ENCODE peak calls at places on chromosomes 11 and 22, in ten cellular contexts. R is tibial artery, W is heart right ventricle, N is type B pancreatic cell, S is fibroblast of villous mesenchyme, X is AG09319, P is foreskin keratinocyte, I is astrocyte of the cerebellum, Y is MCF 10A, O is pancreas. T is an unnamed sample.

GRCh38 chr22:35552186-35552842 is 11.7 kb downstream of the RASD2 start:
- DNase-seq in R (no peak), W (no peak), N (no peak), S (no peak), X (no peak), P (no peak), I (no peak), Y (no peak), O (no peak), T (no peak)

GRCh38 chr11:119093951-119094815 is 7.5 kb downstream of the DPAGT1 start:
- DNase-seq in R (peak; percentile 72), W (peak; percentile 39), N (no peak), S (peak; percentile 55), X (no peak), P (no peak), I (no peak), Y (no peak), O (no peak), T (no peak)

GRCh38 chr11:82174610-82175009 is 559.1 kb downstream of the FAM181B start:
- DNase-seq in R (no peak), W (no peak), N (no peak), S (no peak), X (no peak), P (no peak), I (no peak), Y (peak; percentile 19), O (no peak), T (no peak)

GRCh38 chr22:41770715-41771452 is 29.6 kb upstream of the CCDC134 start:
- DNase-seq in R (no peak), W (no peak), N (no peak), S (no peak), X (no peak), P (no peak), I (no peak), Y (peak; percentile 32), O (no peak), T (no peak)

GRCh38 chr11:38865922-38866321 is 2267.9 kb upstream of the RAG2 start:
- DNase-seq in R (no peak), W (no peak), N (no peak), S (no peak), X (no peak), P (no peak), I (no peak), Y (no peak), O (no peak), T (no peak)

GRCh38 chr11:127470485-127470884 is 469.9 kb upstream of the KIRREL3 start:
- DNase-seq in R (no peak), W (no peak), N (no peak), S (no peak), X (no peak), P (no peak), I (no peak), Y (peak; percentile 60), O (no peak), T (peak; percentile 13)

GRCh38 chr22:22520020-22520656 is at the start of gene ZNF280A:
- DNase-seq in R (no peak), W (no peak), N (no peak), S (peak; percentile 87), X (no peak), P (no peak), I (no peak), Y (peak; percentile 1), O (no peak), T (no peak)

GRCh38 chr11:64898541-64898940 is 18.5 kb downstream of the ATG2A start:
- DNase-seq in R (no peak), W (no peak), N (no peak), S (no peak), X (no peak), P (no peak), I (no peak), Y (no peak), O (no peak), T (no peak)

DNA sequence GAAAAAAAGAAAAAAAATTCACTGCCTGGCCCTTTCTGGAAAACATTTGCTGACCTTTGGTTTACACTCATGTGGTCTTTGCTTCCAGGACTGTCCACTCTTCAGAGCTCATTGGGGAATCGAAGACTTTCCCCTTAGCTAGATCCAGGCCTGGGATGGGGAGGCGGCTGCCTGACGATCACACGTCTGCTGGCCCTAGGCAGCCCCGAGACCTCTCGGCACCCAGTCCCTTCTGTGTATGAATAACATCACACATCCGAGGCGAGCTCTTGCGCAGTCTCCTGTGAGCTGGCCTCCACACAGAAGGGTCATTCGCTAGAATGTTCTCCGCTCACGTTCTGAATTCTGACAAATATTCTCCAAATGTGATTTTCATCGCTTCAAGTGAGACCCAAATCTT is 25.7 kb upstream of the GAL start:
- DNase-seq in R (peak; percentile 51), W (no peak), N (no peak), S (peak; percentile 74), X (no peak), P (no peak), I (no peak), Y (no peak), O (no peak), T (no peak)
- TF ChIP-seq CTCF in R (no peak), W (no peak), N (no peak), S (no peak), X (no peak), P (no peak), I (no peak), Y (no peak), O (no peak), T (no peak)

DNA sequence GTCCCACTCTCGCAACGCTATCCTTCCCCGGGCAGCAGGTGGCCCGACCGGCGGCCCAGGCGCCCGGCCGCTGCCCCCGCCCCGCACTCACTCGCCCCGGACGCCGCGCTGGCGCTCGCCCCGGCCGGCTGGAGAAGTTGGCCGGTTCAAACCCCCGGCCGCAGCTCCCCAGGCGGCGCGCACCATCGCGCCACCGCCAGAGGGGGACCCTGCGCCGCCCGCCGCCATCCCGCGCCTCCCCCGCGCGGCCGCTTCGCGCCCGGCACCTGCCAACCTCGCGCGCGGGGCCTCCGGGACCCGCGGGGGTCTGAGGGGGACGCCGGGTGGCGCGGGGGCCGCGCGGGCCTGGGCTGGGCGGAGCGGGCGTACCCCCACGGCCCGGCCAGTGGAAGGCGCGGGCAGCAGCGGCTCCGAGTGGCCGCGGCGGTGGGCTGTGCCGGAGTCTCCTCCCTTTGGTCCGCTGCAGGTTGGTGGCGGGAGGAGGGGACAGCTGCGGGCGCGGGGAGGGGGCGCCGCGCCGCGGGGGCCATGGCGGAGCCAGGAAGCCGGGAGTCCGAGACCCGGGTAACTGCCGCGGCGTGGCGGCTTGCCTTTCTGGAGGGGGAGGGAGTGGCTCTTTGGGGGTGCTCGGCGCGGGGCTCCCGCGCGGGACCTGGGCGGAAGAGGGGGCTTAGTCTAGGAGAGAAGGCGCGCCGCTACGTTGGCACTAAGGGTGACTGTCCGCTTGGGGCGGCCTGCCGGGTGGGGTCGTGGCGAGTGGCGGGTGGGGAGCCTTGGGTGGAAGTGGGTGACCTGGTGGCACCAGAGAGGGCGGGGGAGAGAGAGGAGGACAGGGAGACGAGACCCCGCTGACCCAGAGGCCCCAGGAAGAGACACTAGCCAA is at the start of the genes MPST and TST:
- DNase-seq in R (peak; percentile 91), W (peak; percentile 85), N (no peak), S (peak; percentile 76), X (no peak), P (no peak), I (no peak), Y (peak; percentile 62), O (peak; percentile 85), T (no peak)
- TF ChIP-seq CTCF in R (peak; percentile 92), W (peak; percentile 25), N (no peak), S (no peak), X (no peak), P (no peak), I (no peak), Y (no peak), O (no peak), T (no peak)

GRCh38 chr11:19739872-19740271 is 27.2 kb downstream of the NAV2 start:
- DNase-seq in R (no peak), W (peak; percentile 22), N (no peak), S (peak; percentile 11), X (no peak), P (no peak), I (no peak), Y (no peak), O (no peak), T (no peak)

GRCh38 chr11:19740586-19740985 is 27.9 kb downstream of the NAV2 start:
- DNase-seq in R (no peak), W (no peak), N (no peak), S (no peak), X (no peak), P (no peak), I (no peak), Y (no peak), O (no peak), T (no peak)

GRCh38 chr11:19743622-19744021 is 31.0 kb downstream of the NAV2 start:
- DNase-seq in R (no peak), W (no peak), N (no peak), S (no peak), X (no peak), P (no peak), I (no peak), Y (no peak), O (no peak), T (no peak)

GRCh38 chr11:19744130-19744529 is 31.5 kb downstream of the NAV2 start:
- DNase-seq in R (no peak), W (no peak), N (no peak), S (no peak), X (no peak), P (no peak), I (no peak), Y (no peak), O (no peak), T (no peak)

DNA sequence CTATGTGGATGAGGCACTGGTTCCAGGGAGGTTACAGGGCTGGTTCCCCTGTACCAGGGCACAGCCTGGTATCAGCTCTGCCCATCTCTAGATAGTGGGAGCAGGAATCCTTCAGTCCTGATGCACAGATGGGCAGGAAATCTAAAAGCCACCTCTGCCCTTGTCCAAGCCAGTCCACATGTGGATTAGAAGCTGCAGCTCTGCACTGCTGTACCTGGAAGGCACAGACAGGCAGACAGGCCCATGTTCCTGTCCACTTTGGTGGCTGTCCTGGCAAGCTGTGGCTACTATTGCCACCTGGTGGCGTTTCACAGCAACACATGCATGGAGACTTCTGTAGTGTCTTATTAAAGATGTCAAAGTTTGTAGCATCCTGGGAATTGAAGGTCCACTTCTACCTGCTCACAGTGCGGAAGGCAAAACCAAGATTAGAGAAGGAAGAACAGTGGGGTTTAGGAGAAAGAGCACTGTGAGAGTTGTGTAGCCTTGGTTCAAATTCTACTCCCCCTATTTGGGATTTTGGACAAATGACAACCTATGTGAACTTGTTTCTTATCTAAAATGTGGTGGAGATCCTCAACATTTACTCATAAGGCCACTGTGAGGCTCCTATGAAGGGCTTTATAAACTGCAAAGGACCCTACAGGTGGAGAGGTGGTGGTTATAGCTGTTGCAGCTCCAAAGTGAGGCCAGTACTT is 30.1 kb downstream of the NAV2 start:
- DNase-seq in R (peak; percentile 87), W (peak; percentile 72), N (peak; percentile 82), S (peak; percentile 76), X (peak; percentile 56), P (no peak), I (peak; percentile 65), Y (peak; percentile 78), O (peak; percentile 61), T (peak; percentile 46)
- TF ChIP-seq CTCF in R (peak; percentile 91), W (peak; percentile 83), N (peak; percentile 93), S (peak; percentile 90), X (peak; percentile 85), P (peak; percentile 87), I (peak; percentile 80), Y (peak; percentile 89), O (peak; percentile 79), T (peak; percentile 86)

DNA sequence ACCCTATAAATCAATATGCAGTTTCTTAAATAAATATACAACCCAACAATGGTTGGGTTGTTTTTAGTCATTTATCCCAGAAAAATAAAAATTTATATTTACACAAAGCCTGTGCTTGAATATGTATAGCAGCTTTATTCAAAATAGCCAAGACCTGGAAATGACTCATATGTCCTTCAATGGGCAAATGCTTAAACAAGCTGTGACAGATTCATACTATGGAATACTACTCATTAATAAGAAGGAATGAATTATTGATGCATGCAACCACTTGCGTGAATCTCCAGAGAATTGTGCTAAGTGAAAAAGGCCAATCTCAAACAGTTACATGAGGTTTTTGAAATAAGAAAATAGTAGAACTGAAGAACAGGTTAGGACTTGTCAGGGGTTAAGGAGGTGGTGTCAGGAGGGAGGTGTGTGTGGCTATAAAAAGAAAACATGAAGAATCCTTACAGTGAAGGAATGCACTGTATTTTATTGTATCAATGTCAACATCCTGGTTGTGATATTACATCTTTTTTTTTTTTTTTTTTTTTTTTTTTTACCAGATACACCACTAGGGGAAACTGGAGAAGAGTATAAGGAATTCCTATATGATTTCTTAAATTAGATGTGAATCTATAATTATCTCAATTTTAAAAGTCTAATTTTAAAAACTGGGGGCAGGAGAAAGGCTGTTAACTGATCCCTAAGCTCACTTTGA is 82.4 kb upstream of the CD44 start:
- DNase-seq in R (no peak), W (no peak), N (no peak), S (no peak), X (no peak), P (peak; percentile 92), I (no peak), Y (peak; percentile 38), O (no peak), T (no peak)
- TF ChIP-seq CTCF in R (no peak), W (no peak), N (peak; percentile 54), S (no peak), X (no peak), P (no peak), I (no peak), Y (no peak), O (no peak), T (no peak)